ENCODE peak calls at places on chromosomes 2 and 18, in seven cellular contexts. One of them, this sample, is unnamed.

GRCh38 chr2:164545484-164545883 is 75.8 kb downstream of the GRB14 start:
- DNase-seq in A549: no peak
- DNase-seq in HCT116: no peak
- DNase-seq in H9: no peak
- DNase-seq in GM23338: no peak
- DNase-seq in effector memory CD4-positive, alpha-beta T cell: no peak
- DNase-seq in stomach: no peak
- DNase-seq in this sample: no peak

GRCh38 chr18:5238371-5238758 is 41.3 kb upstream of the AKAIN1 start:
- DNase-seq in A549: peak; percentile 27
- DNase-seq in HCT116: no peak
- DNase-seq in H9: peak; percentile 34
- DNase-seq in GM23338: peak; percentile 38
- DNase-seq in effector memory CD4-positive, alpha-beta T cell: peak; percentile 18
- DNase-seq in stomach: peak; percentile 72
- DNase-seq in this sample: peak; percentile 74

GRCh38 chr2:41878056-41878455 is 169.8 kb upstream of the PKDCC start:
- DNase-seq in A549: no peak
- DNase-seq in HCT116: no peak
- DNase-seq in H9: no peak
- DNase-seq in GM23338: no peak
- DNase-seq in effector memory CD4-positive, alpha-beta T cell: no peak
- DNase-seq in stomach: no peak
- DNase-seq in this sample: no peak

GRCh38 chr2:240300261-240300821 is 135.1 kb upstream of the GPC1 start:
- DNase-seq in A549: no peak
- DNase-seq in HCT116: no peak
- DNase-seq in H9: peak; percentile 27
- DNase-seq in GM23338: no peak
- DNase-seq in effector memory CD4-positive, alpha-beta T cell: no peak
- DNase-seq in stomach: peak; percentile 17
- DNase-seq in this sample: peak; percentile 22

GRCh38 chr2:104368089-104368488 is 485.8 kb upstream of the POU3F3 start:
- DNase-seq in A549: no peak
- DNase-seq in HCT116: no peak
- DNase-seq in H9: no peak
- DNase-seq in GM23338: peak; percentile 41
- DNase-seq in effector memory CD4-positive, alpha-beta T cell: no peak
- DNase-seq in stomach: no peak
- DNase-seq in this sample: no peak

GRCh38 chr2:215667544-215668243 is 231.8 kb upstream of the FN1 start:
- DNase-seq in A549: no peak
- DNase-seq in HCT116: no peak
- DNase-seq in H9: no peak
- DNase-seq in GM23338: no peak
- DNase-seq in effector memory CD4-positive, alpha-beta T cell: no peak
- DNase-seq in stomach: no peak
- DNase-seq in this sample: no peak

GRCh38 chr2:215432759-215433594 is 2.9 kb downstream of the FN1 start:
- DNase-seq in A549: no peak
- DNase-seq in HCT116: no peak
- DNase-seq in H9: no peak
- DNase-seq in GM23338: no peak
- DNase-seq in effector memory CD4-positive, alpha-beta T cell: no peak
- DNase-seq in stomach: no peak
- DNase-seq in this sample: no peak

GRCh38 chr18:49189772-49190171 is 239.0 kb upstream of the SMAD7 start:
- DNase-seq in A549: no peak
- DNase-seq in HCT116: no peak
- DNase-seq in H9: no peak
- DNase-seq in GM23338: no peak
- DNase-seq in effector memory CD4-positive, alpha-beta T cell: no peak
- DNase-seq in stomach: no peak
- DNase-seq in this sample: no peak

GRCh38 chr2:224308267-224308911 is 93.5 kb downstream of the FAM124B start:
- DNase-seq in A549: no peak
- DNase-seq in HCT116: no peak
- DNase-seq in H9: no peak
- DNase-seq in GM23338: no peak
- DNase-seq in effector memory CD4-positive, alpha-beta T cell: no peak
- DNase-seq in stomach: no peak
- DNase-seq in this sample: no peak

GRCh38 chr2:74233648-74234047 is 35.2 kb downstream of the MTHFD2 start:
- DNase-seq in A549: no peak
- DNase-seq in HCT116: no peak
- DNase-seq in H9: no peak
- DNase-seq in GM23338: no peak
- DNase-seq in effector memory CD4-positive, alpha-beta T cell: no peak
- DNase-seq in stomach: peak; percentile 19
- DNase-seq in this sample: no peak

GRCh38 chr2:118923371-118923770 is 18.6 kb upstream of the MARCO start:
- DNase-seq in A549: no peak
- DNase-seq in HCT116: no peak
- DNase-seq in H9: no peak
- DNase-seq in GM23338: no peak
- DNase-seq in effector memory CD4-positive, alpha-beta T cell: no peak
- DNase-seq in stomach: no peak
- DNase-seq in this sample: no peak

GRCh38 chr2:120225549-120226065 is 2.4 kb upstream of the TMEM185B start:
- DNase-seq in A549: no peak
- DNase-seq in HCT116: no peak
- DNase-seq in H9: no peak
- DNase-seq in GM23338: no peak
- DNase-seq in effector memory CD4-positive, alpha-beta T cell: no peak
- DNase-seq in stomach: no peak
- DNase-seq in this sample: peak; percentile 45

GRCh38 chr2:96090181-96090500 is 26.2 kb downstream of the ADRA2B start:
- DNase-seq in A549: no peak
- DNase-seq in HCT116: no peak
- DNase-seq in H9: no peak
- DNase-seq in GM23338: no peak
- DNase-seq in effector memory CD4-positive, alpha-beta T cell: no peak
- DNase-seq in stomach: peak; percentile 22
- DNase-seq in this sample: no peak

GRCh38 chr2:207283356-207283755 is 117.6 kb upstream of the KLF7 start:
- DNase-seq in A549: no peak
- DNase-seq in HCT116: no peak
- DNase-seq in H9: no peak
- DNase-seq in GM23338: no peak
- DNase-seq in effector memory CD4-positive, alpha-beta T cell: no peak
- DNase-seq in stomach: no peak
- DNase-seq in this sample: no peak

GRCh38 chr2:181185948-181186347 is 205.5 kb downstream of the UBE2E3 start:
- DNase-seq in A549: no peak
- DNase-seq in HCT116: no peak
- DNase-seq in H9: no peak
- DNase-seq in GM23338: no peak
- DNase-seq in effector memory CD4-positive, alpha-beta T cell: no peak
- DNase-seq in stomach: no peak
- DNase-seq in this sample: no peak

GRCh38 chr2:98524168-98524567 is 79.5 kb downstream of the INPP4A start:
- DNase-seq in A549: no peak
- DNase-seq in HCT116: no peak
- DNase-seq in H9: no peak
- DNase-seq in GM23338: no peak
- DNase-seq in effector memory CD4-positive, alpha-beta T cell: no peak
- DNase-seq in stomach: no peak
- DNase-seq in this sample: no peak

GRCh38 chr2:174597347-174598047 is at the start of gene WIPF1:
- DNase-seq in A549: no peak
- DNase-seq in HCT116: no peak
- DNase-seq in H9: no peak
- DNase-seq in GM23338: no peak
- DNase-seq in effector memory CD4-positive, alpha-beta T cell: peak; percentile 61
- DNase-seq in stomach: no peak
- DNase-seq in this sample: peak; percentile 33

GRCh38 chr2:161436411-161436810 is 20.3 kb downstream of the TBR1 start:
- DNase-seq in A549: no peak
- DNase-seq in HCT116: no peak
- DNase-seq in H9: no peak
- DNase-seq in GM23338: no peak
- DNase-seq in effector memory CD4-positive, alpha-beta T cell: no peak
- DNase-seq in stomach: no peak
- DNase-seq in this sample: no peak

GRCh38 chr2:83368916-83369315 is 1090.2 kb downstream of the SUCLG1 start:
- DNase-seq in A549: no peak
- DNase-seq in HCT116: no peak
- DNase-seq in H9: no peak
- DNase-seq in GM23338: no peak
- DNase-seq in effector memory CD4-positive, alpha-beta T cell: no peak
- DNase-seq in stomach: no peak
- DNase-seq in this sample: no peak

GRCh38 chr18:36191711-36192110 is 4.4 kb downstream of the MOCOS start:
- DNase-seq in A549: no peak
- DNase-seq in HCT116: no peak
- DNase-seq in H9: no peak
- DNase-seq in GM23338: no peak
- DNase-seq in effector memory CD4-positive, alpha-beta T cell: no peak
- DNase-seq in stomach: no peak
- DNase-seq in this sample: no peak
- H3K27ac ChIP-seq in A549: no peak overlapping the region
- H3K27ac ChIP-seq in HCT116: no peak overlapping the region
- H3K27ac ChIP-seq in H9: no peak overlapping the region
- H3K27ac ChIP-seq in GM23338: no peak overlapping the region
- H3K27ac ChIP-seq in effector memory CD4-positive, alpha-beta T cell: no peak overlapping the region
- H3K27ac ChIP-seq in stomach: no peak overlapping the region
- H3K27ac ChIP-seq in this sample: no peak overlapping the region

DNA sequence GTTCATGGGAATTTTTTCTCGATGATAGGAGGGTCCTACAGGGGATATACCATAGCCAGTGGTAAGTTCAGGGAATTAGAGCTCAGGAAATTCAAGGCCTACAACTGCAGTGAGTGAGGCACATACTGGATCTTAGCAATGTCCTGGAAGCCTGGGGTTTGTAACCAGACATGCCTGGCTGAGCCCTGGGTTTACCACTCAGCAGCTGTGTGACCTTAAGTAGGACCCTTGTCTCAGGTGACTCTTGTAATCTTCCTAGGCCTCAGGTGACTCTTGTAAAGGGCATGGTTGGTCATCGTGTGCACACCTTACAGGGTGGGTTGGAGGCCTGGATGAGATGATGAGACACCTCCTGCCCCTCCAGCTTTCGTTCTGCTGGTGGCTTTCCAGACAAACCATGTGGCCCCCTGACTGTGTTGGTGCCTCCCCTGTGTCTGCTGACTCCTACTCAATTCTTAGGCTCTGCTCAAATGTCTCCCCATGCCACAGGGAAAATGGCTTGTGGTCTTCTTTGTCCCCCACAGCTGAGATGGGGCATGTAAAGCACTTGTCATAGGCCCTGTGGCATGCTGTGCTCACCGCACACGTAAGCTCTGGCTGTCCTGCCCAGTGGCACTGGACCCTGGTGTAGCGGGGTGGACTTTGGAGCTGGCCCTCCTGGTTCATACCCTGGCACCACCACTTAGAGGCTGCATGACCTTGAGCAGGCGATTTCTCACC is 94.1 kb downstream of the FHOD3 start:
- DNase-seq in A549: no peak
- DNase-seq in HCT116: no peak
- DNase-seq in H9: no peak
- DNase-seq in GM23338: no peak
- DNase-seq in effector memory CD4-positive, alpha-beta T cell: no peak
- DNase-seq in stomach: no peak
- DNase-seq in this sample: no peak
- H3K4me1 ChIP-seq in A549: no peaks in the 10 kb centered on the region
- H3K4me1 ChIP-seq in HCT116: no peaks in the 10 kb centered on the region
- H3K4me1 ChIP-seq in H9: no peaks in the 10 kb centered on the region
- H3K4me1 ChIP-seq in GM23338: no peaks in the 10 kb centered on the region
- H3K4me1 ChIP-seq in effector memory CD4-positive, alpha-beta T cell: no peaks in the 10 kb centered on the region
- H3K4me1 ChIP-seq in stomach: no peaks in the 10 kb centered on the region
- H3K4me1 ChIP-seq in this sample: no peaks in the 10 kb centered on the region

GRCh38 chr2:19815746-19816145 is 86.0 kb downstream of the TTC32 start:
- DNase-seq in A549: no peak
- DNase-seq in HCT116: no peak
- DNase-seq in H9: no peak
- DNase-seq in GM23338: no peak
- DNase-seq in effector memory CD4-positive, alpha-beta T cell: no peak
- DNase-seq in stomach: no peak
- DNase-seq in this sample: no peak

GRCh38 chr2:19819097-19820065 is 82.4 kb downstream of the TTC32 start:
- DNase-seq in A549: peak; percentile 65
- DNase-seq in HCT116: peak; percentile 56
- DNase-seq in H9: no peak
- DNase-seq in GM23338: no peak
- DNase-seq in effector memory CD4-positive, alpha-beta T cell: no peak
- DNase-seq in stomach: no peak
- DNase-seq in this sample: no peak

GRCh38 chr2:19823507-19823906 is 78.3 kb downstream of the TTC32 start:
- DNase-seq in A549: no peak
- DNase-seq in HCT116: no peak
- DNase-seq in H9: no peak
- DNase-seq in GM23338: no peak
- DNase-seq in effector memory CD4-positive, alpha-beta T cell: no peak
- DNase-seq in stomach: no peak
- DNase-seq in this sample: no peak

GRCh38 chr2:19818039-19818438 is 83.7 kb downstream of the TTC32 start:
- DNase-seq in A549: no peak
- DNase-seq in HCT116: no peak
- DNase-seq in H9: no peak
- DNase-seq in GM23338: no peak
- DNase-seq in effector memory CD4-positive, alpha-beta T cell: no peak
- DNase-seq in stomach: no peak
- DNase-seq in this sample: no peak

DNA sequence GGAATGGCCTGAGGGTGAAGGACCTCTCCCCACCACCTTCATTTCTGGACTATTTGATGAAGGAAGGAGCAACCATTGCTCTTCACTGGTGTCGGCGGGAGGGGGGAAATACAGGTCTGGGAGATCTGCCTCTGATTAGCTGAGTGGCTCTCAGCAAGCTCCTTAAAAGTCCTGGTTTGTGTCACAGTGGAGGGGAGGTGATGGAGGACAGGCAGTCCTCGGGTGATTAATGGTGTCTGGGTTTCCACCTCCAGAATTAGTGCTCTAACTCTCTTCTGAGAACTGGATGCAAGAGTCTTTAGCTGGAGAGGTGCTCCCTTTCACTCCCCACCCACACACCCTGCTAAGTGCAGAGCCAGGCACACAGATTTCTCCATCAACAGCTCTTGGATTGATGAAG is 83.2 kb downstream of the TTC32 start:
- DNase-seq in A549: no peak
- DNase-seq in HCT116: no peak
- DNase-seq in H9: no peak
- DNase-seq in GM23338: no peak
- DNase-seq in effector memory CD4-positive, alpha-beta T cell: no peak
- DNase-seq in stomach: no peak
- DNase-seq in this sample: no peak
- H3K27ac ChIP-seq in A549: no peak overlapping the region
- H3K27ac ChIP-seq in HCT116: no peak overlapping the region
- H3K27ac ChIP-seq in H9: no peak overlapping the region
- H3K27ac ChIP-seq in GM23338: no peak overlapping the region
- H3K27ac ChIP-seq in effector memory CD4-positive, alpha-beta T cell: no peak overlapping the region
- H3K27ac ChIP-seq in stomach: no peak overlapping the region
- H3K27ac ChIP-seq in this sample: no peak overlapping the region

DNA sequence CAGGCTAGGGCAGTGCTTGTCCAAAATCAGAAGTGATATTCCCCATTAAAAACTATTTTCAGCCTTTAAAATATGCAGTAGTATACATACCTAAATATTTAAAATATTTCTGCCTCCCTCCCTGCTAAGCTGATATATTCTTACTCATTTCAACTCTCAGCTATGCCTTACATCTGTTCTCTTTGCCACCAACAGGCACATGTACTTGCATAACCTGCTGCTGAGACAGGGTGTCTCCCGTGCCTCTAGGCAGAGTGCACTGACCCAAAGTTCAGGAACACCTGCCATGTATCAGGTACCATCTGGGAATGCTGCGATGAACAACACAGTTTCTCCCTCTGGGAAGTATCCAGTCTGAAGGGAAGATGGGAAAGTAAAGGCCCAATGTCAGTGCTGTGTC is 91.7 kb downstream of the STK39 start:
- DNase-seq in A549: no peak
- DNase-seq in HCT116: no peak
- DNase-seq in H9: no peak
- DNase-seq in GM23338: no peak
- DNase-seq in effector memory CD4-positive, alpha-beta T cell: no peak
- DNase-seq in stomach: no peak
- DNase-seq in this sample: no peak
- H3K4me1 ChIP-seq in A549: no peaks in the 10 kb centered on the region
- H3K4me1 ChIP-seq in HCT116: peaks cover 55% of the 10 kb centered on the region
- H3K4me1 ChIP-seq in H9: no peaks in the 10 kb centered on the region
- H3K4me1 ChIP-seq in GM23338: peaks cover 4% of the 10 kb centered on the region
- H3K4me1 ChIP-seq in effector memory CD4-positive, alpha-beta T cell: no peaks in the 10 kb centered on the region
- H3K4me1 ChIP-seq in stomach: no peaks in the 10 kb centered on the region
- H3K4me1 ChIP-seq in this sample: no peaks in the 10 kb centered on the region